ENCODE peak calls at places on chromosome 6, in five cellular contexts. T, C, L, J and S are unnamed samples.

GRCh38 chr6:30893001-30893591 is 8.8 kb downstream of the DDR1 start:
- DNase-seq in T (no peak), L (no peak), J (no peak), C (no peak), S (no peak)

GRCh38 chr6:131456565-131456964 is 116.5 kb upstream of the ARG1 start:
- DNase-seq in C (no peak), L (no peak), J (no peak), T (no peak), S (no peak)

GRCh38 chr6:158564243-158565121 is 4.6 kb downstream of the TMEM181 start:
- DNase-seq in L (no peak), J (no peak), C (no peak), T (no peak), S (no peak)

GRCh38 chr6:150887978-150888563 is 22.6 kb downstream of the MTHFD1L start:
- DNase-seq in L (no peak), T (no peak), J (no peak), C (no peak), S (no peak)

GRCh38 chr6:44456070-44456965 is 68.8 kb downstream of the CDC5L start:
- DNase-seq in T (peak), J (peak), C (peak), L (peak), S (peak)

GRCh38 chr6:114121913-114122662 is 151.1 kb upstream of the HDAC2 start:
- DNase-seq in T (no peak), C (no peak), J (no peak), L (no peak), S (no peak)

GRCh38 chr6:105178110-105178509 is 1.7 kb downstream of the POPDC3 start:
- DNase-seq in T (no peak), C (peak), J (peak), L (no peak), S (peak)

GRCh38 chr6:107491791-107492674 is 2.1 kb downstream of the SOBP start:
- DNase-seq in J (peak), T (no peak), L (no peak), C (peak), S (peak)